ENCODE peak calls at places on chromosomes 12 and 14, in six cellular contexts. Q is stomach, N is cardiac muscle cell, W is transverse colon, V is K562, E is pancreas. J is an unnamed sample.

GRCh38 chr14:73245401-73246325 is 8.4 kb downstream of the PAPLN start:
- DNase-seq in Q (peak; percentile 62), N (peak; percentile 65), W (peak; percentile 65), V (peak; percentile 82), E (peak; percentile 66), J (peak; percentile 25)

GRCh38 chr14:80077262-80077661 is 134.0 kb downstream of the DIO2 start:
- DNase-seq in Q (no peak), N (no peak), W (no peak), V (no peak), E (no peak), J (no peak)

GRCh38 chr14:66036598-66036997 is 449.6 kb upstream of the CCDC196 start:
- DNase-seq in Q (no peak), N (no peak), W (no peak), V (no peak), E (no peak), J (no peak)

GRCh38 chr12:49187184-49187583 is 1.7 kb downstream of the TUBA1A start:
- DNase-seq in Q (no peak), N (peak; percentile 54), W (no peak), V (no peak), E (no peak), J (no peak)

GRCh38 chr12:47725893-47726292 is 603 bp upstream of the ENDOU start:
- DNase-seq in Q (no peak), N (peak; percentile 79), W (no peak), V (no peak), E (peak; percentile 8), J (no peak)

GRCh38 chr12:27179399-27180214 is 64.5 kb upstream of the STK38L start:
- DNase-seq in Q (no peak), N (peak; percentile 88), W (no peak), V (no peak), E (no peak), J (no peak)

GRCh38 chr14:58747181-58747580 is 109.4 kb downstream of the DACT1 start:
- DNase-seq in Q (no peak), N (peak; percentile 98), W (peak; percentile 35), V (no peak), E (peak; percentile 48), J (no peak)

GRCh38 chr12:109529618-109530300 is 43.5 kb downstream of the MMAB start:
- DNase-seq in Q (no peak), N (no peak), W (no peak), V (no peak), E (no peak), J (no peak)

GRCh38 chr12:15982471-15982870 is 71.3 kb downstream of the DERA start:
- DNase-seq in Q (no peak), N (peak; percentile 76), W (no peak), V (no peak), E (no peak), J (peak; percentile 10)

GRCh38 chr14:49972840-49973239 is 80.0 kb downstream of the ARF6 start:
- DNase-seq in Q (peak; percentile 36), N (peak; percentile 88), W (peak; percentile 74), V (no peak), E (no peak), J (peak; percentile 85)
- H3K4me1 ChIP-seq in Q (peaks cover 54% of the 10 kb centered on the region), N (peaks cover 24% of the 10 kb centered on the region), W (peaks cover 82% of the 10 kb centered on the region), V (peaks cover 41% of the 10 kb centered on the region), E (peaks cover 33% of the 10 kb centered on the region), J (peaks cover 10% of the 10 kb centered on the region)

GRCh38 chr12:114679942-114680341 is 4.0 kb downstream of the TBX3 start:
- DNase-seq in Q (no peak), N (no peak), W (no peak), V (no peak), E (no peak), J (no peak)

GRCh38 chr12:114679452-114679875 is 4.5 kb downstream of the TBX3 start:
- DNase-seq in Q (no peak), N (no peak), W (no peak), V (no peak), E (no peak), J (no peak)

GRCh38 chr12:114681149-114681849 is 2.7 kb downstream of the TBX3 start:
- DNase-seq in Q (no peak), N (peak; percentile 65), W (peak; percentile 40), V (no peak), E (no peak), J (peak; percentile 61)

GRCh38 chr12:114682101-114682919 is 1.7 kb downstream of the TBX3 start:
- DNase-seq in Q (no peak), N (no peak), W (no peak), V (no peak), E (no peak), J (no peak)

DNA sequence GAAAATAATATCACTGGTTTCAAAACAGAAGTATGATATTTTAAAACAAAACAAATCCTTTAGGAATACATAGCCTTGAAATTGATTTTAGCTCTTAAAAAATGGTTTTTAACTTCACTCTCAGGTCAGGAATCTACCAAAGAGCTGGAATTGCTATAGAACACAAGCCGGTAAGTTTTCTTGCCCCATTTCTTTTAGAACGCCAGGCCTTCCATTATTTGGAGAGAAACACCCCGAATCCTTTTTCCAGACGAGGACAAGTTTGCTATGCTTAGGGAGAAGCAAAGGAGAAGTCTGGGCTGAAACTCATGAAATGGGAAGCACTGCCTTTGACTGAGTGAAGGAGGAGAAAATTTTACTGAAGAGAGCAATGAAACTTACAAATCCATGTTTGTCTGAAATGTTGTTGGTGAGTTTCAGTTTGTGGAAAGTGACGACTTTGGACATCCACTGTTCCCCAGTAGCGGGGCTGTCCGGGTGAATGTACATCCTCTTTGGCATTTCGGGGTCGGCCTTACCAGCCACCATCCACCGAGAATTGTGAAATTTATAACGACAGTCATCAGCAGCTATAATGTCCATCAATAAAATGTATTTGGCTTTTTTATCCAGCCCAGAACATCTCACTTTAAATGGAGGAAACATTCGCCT is 3.4 kb downstream of the TBX3 start:
- DNase-seq in Q (no peak), N (no peak), W (no peak), V (no peak), E (no peak), J (no peak)
- H3K27me3 ChIP-seq in Q (no peaks in the 10 kb centered on the region), N (peaks cover 6% of the 10 kb centered on the region), W (peaks cover 25% of the 10 kb centered on the region), V (peaks cover 35% of the 10 kb centered on the region), E (no peaks in the 10 kb centered on the region), J (no peaks in the 10 kb centered on the region)

GRCh38 chr14:101529079-101529478 is 32.2 kb upstream of the DIO3 start:
- DNase-seq in Q (no peak), N (no peak), W (no peak), V (no peak), E (no peak), J (no peak)

GRCh38 chr14:101525646-101526527 is 35.4 kb upstream of the DIO3 start:
- DNase-seq in Q (no peak), N (no peak), W (no peak), V (no peak), E (no peak), J (no peak)

GRCh38 chr14:101527987-101528386 is 33.3 kb upstream of the DIO3 start:
- DNase-seq in Q (no peak), N (no peak), W (no peak), V (no peak), E (no peak), J (no peak)
- H3K4me1 ChIP-seq in Q (no peaks in the 10 kb centered on the region), N (no peaks in the 10 kb centered on the region), W (no peaks in the 10 kb centered on the region), V (no peaks in the 10 kb centered on the region), E (no peaks in the 10 kb centered on the region), J (no peaks in the 10 kb centered on the region)

GRCh38 chr12:979355-979754 is 11.7 kb upstream of the ERC1 start:
- DNase-seq in Q (no peak), N (no peak), W (no peak), V (no peak), E (no peak), J (no peak)

GRCh38 chr12:974281-974862 is 16.7 kb upstream of the ERC1 start:
- DNase-seq in Q (no peak), N (no peak), W (no peak), V (no peak), E (no peak), J (no peak)

GRCh38 chr12:981176-981828 is 9.7 kb upstream of the ERC1 start:
- DNase-seq in Q (no peak), N (peak; percentile 37), W (no peak), V (no peak), E (no peak), J (no peak)

GRCh38 chr12:976644-977043 is 14.4 kb upstream of the ERC1 start:
- DNase-seq in Q (no peak), N (no peak), W (no peak), V (no peak), E (no peak), J (no peak)

DNA sequence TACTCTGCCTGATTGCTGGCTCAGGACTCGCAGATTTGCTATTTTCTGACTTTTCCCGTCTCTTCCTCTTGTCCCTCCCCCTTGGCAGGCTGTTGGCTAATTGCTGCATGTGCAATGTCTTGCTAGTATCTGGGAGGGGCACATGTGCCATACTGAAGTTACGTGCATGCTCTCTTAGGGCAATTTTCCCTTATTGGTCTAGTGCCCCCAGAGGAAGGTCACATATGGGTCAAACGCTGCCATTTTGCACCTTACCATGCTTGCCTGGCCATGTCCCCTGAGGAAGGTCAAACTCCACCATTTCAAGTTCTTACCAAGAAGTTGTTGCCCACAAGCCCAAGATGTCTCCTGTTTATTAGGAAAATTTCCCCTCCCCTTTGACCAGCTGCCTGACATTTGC is 13.9 kb upstream of the ERC1 start:
- DNase-seq in Q (no peak), N (no peak), W (no peak), V (no peak), E (no peak), J (no peak)
- H3K27me3 ChIP-seq in Q (no peaks in the 10 kb centered on the region), N (no peaks in the 10 kb centered on the region), W (no peaks in the 10 kb centered on the region), V (no peaks in the 10 kb centered on the region), E (no peaks in the 10 kb centered on the region), J (no peaks in the 10 kb centered on the region)

DNA sequence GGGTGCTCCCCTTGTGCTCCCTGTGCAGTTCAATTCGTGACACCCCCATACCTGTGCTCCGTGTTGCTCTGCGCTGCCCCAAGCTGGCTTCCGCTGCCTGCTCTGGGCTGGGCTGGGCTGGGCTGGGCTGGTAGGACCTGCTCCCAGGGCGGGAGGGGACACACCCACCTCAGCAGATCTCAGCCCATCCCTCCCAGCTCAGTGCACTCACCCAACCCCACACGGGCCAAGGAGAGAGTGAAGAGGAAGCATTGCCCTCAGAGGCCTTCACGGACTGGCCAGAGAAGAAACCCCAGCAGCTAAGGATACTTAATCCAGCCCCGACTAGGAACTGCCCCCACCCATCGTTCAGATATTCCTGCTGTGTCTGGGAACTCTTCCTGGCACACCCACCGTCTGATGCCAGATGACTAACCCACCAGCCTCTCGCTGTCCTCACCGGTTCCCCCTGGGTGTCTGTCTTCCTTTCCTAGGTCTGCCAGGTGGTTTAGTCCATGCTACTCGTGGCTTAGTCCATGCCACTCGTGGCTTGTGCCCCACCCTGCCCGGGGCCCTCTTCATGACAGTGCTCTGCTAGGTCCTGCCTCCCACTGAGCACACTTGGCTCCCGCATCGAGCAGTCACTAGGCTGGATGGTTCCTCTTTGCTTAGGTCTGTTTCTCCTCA is at the start of gene LPAR5:
- DNase-seq in Q (peak; percentile 78), N (no peak), W (peak; percentile 91), V (peak; percentile 79), E (no peak), J (peak; percentile 93)
- H3K4me1 ChIP-seq in Q (peaks cover 12% of the 10 kb centered on the region), N (no peaks in the 10 kb centered on the region), W (peaks cover 44% of the 10 kb centered on the region), V (peaks cover 61% of the 10 kb centered on the region), E (no peaks in the 10 kb centered on the region), J (peaks cover 4% of the 10 kb centered on the region)

GRCh38 chr12:57242691-57243454 is 8.1 kb downstream of the STAC3 start:
- DNase-seq in Q (peak; percentile 63), N (peak; percentile 56), W (peak; percentile 72), V (peak; percentile 62), E (peak; percentile 84), J (peak; percentile 55)
- H3K27me3 ChIP-seq in Q (peaks cover 24% of the 10 kb centered on the region), N (peaks cover 57% of the 10 kb centered on the region), W (peaks cover 65% of the 10 kb centered on the region), V (peaks cover 2% of the 10 kb centered on the region), E (no peaks in the 10 kb centered on the region), J (peaks cover 22% of the 10 kb centered on the region)

J was measured in small intestine.